ENCODE peak calls at places on chromosomes 6 and 20, in six cellular contexts. Y is epithelial cell of proximal tubule, O is Peyer's patch, Q is lower lobe of right lung, F is choroid plexus epithelial cell, S is ovary. W is an unnamed sample.
A peak's percentile ranks its signal among the peaks of the same experiment; 100 is the strongest.

GRCh38 chr6:76876922-76877553 is 586.3 kb downstream of the HTR1B start:
- DNase-seq in S (no peak), F (peak; percentile 65), Q (no peak), Y (peak; percentile 7), O (peak; percentile 56), W (no peak)

GRCh38 chr20:10337291-10337690 is 96.7 kb downstream of the MKKS start:
- DNase-seq in Q (no peak), Y (no peak), O (no peak), F (peak; percentile 33), S (no peak), W (no peak)

GRCh38 chr6:68559052-68559451 is 76.0 kb upstream of the ADGRB3 start:
- DNase-seq in O (no peak), S (no peak), Y (no peak), F (peak; percentile 16), Q (no peak), W (no peak)

GRCh38 chr6:170062209-170062903 is 228.5 kb downstream of the DLL1 start:
- DNase-seq in Q (peak; percentile 29), O (peak; percentile 42), Y (no peak), F (no peak), S (peak; percentile 6), W (no peak)

GRCh38 chr6:15417811-15418210 is 171.9 kb downstream of the JARID2 start:
- DNase-seq in O (no peak), S (no peak), Y (no peak), F (peak; percentile 91), Q (no peak), W (no peak)

GRCh38 chr6:33995873-33996475 is 149.9 kb downstream of the GRM4 start:
- DNase-seq in F (peak; percentile 2), O (no peak), Y (no peak), S (no peak), Q (no peak), W (peak; percentile 50)

GRCh38 chr20:23647346-23647745 is 9.6 kb upstream of the CST3 start:
- DNase-seq in Y (no peak), O (no peak), Q (no peak), F (peak; percentile 77), S (no peak), W (no peak)

GRCh38 chr6:4916954-4917561 is 86.8 kb downstream of the RPP40 start:
- DNase-seq in S (no peak), Y (no peak), F (no peak), O (no peak), Q (no peak), W (no peak)

GRCh38 chr6:92122746-92123145 is 1296.6 kb downstream of the EPHA7 start:
- DNase-seq in O (no peak), F (peak; percentile 13), S (no peak), Q (no peak), Y (no peak), W (no peak)

GRCh38 chr6:153090241-153090930 is 40.7 kb downstream of the RGS17 start:
- DNase-seq in O (no peak), Q (no peak), Y (peak; percentile 61), S (no peak), F (peak; percentile 92), W (no peak)

GRCh38 chr6:140478631-140479030 is 1104.2 kb upstream of the CITED2 start:
- DNase-seq in O (no peak), Y (no peak), S (no peak), F (no peak), Q (no peak), W (no peak)

GRCh38 chr6:158620963-158621693 is 23.4 kb downstream of the DYNLT1 start:
- DNase-seq in Q (no peak), S (no peak), O (no peak), F (no peak), Y (no peak), W (no peak)

GRCh38 chr6:104630955-104631354 is 228.8 kb downstream of the HACE1 start:
- DNase-seq in S (no peak), Q (no peak), F (no peak), O (no peak), Y (no peak), W (no peak)

GRCh38 chr20:63356511-63356910 is 4.6 kb downstream of the CHRNA4 start:
- DNase-seq in Q (no peak), O (no peak), F (no peak), S (no peak), Y (no peak), W (no peak)

GRCh38 chr20:353166-353565 is 6.3 kb downstream of the NRSN2 start:
- DNase-seq in Y (no peak), O (no peak), Q (no peak), F (no peak), S (no peak), W (no peak)

GRCh38 chr6:129544892-129545612 is 164.9 kb downstream of the ARHGAP18 start:
- DNase-seq in O (no peak), Y (no peak), S (no peak), F (peak; percentile 72), Q (no peak), W (no peak)

GRCh38 chr20:54070187-54070987 is at the start of gene BCAS1:
- DNase-seq in Q (no peak), Y (no peak), O (peak; percentile 68), F (no peak), S (no peak), W (peak; percentile 37)

GRCh38 chr6:13463941-13464340 is 23.5 kb downstream of the GFOD1 start:
- DNase-seq in Y (no peak), Q (no peak), O (no peak), S (no peak), F (no peak), W (no peak)

GRCh38 chr20:44166008-44166407 is 21.0 kb downstream of the JPH2 start:
- DNase-seq in S (no peak), O (no peak), Y (no peak), Q (no peak), F (peak; percentile 10), W (no peak)

GRCh38 chr20:11128131-11128831 is 454.5 kb upstream of the JAG1 start:
- DNase-seq in S (no peak), Y (no peak), O (no peak), Q (no peak), F (peak; percentile 66), W (no peak)

GRCh38 chr6:44100088-44100550 is 27.1 kb downstream of the MRPL14 start:
- DNase-seq in S (no peak), Y (no peak), O (no peak), Q (no peak), F (peak; percentile 66), W (no peak)

GRCh38 chr6:126066068-126067048 is 80.0 kb downstream of the TRMT11 start:
- DNase-seq in S (no peak), O (no peak), Q (no peak), F (peak; percentile 19), Y (no peak), W (no peak)

GRCh38 chr6:100283288-100283687 is 181.4 kb downstream of the SIM1 start:
- DNase-seq in S (no peak), O (no peak), Q (no peak), Y (peak; percentile 53), F (peak; percentile 67), W (no peak)

GRCh38 chr20:36613974-36614373 is 8.4 kb downstream of the RAB5IF start:
- DNase-seq in Q (no peak), S (no peak), O (peak; percentile 74), Y (no peak), F (no peak), W (no peak)

DNA sequence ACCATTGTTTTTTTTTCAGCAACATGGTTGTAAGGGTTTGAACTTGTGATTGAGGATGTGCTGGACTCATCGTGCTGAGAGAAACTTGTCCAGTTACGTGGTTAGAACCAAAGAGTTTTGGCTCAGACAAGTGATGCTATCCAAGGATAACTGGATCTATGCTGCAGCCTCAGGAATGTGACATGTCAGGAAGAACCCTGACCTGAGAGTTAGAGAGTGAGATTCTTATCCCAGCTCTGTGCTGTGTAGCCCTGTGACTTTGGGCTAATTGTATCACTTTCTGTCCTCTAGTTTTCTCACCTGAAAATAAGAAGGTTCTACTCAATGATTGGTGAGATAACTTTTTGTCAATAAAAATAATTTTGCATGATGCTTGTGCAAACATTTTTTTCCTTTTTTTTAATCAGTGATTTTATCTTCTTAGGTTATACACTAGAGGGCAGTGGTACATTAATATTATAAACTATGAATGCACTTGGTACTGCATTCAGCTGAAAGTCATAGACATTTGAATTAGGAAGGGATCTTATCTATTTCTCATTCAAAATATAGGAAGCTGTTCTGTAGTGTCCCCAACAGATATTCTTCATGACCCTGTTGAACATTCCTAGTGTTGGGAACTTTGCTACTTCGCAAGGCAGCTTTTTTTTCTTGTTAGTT is 141.1 kb downstream of the RNF144B start:
- DNase-seq in Y (no peak), O (no peak), S (no peak), Q (no peak), F (peak; percentile 41), W (no peak)
- TF ChIP-seq CTCF in Y (no peak), O (no peak), S (no peak), Q (peak; percentile 26), F (peak; percentile 37), W (peak; percentile 31)

DNA sequence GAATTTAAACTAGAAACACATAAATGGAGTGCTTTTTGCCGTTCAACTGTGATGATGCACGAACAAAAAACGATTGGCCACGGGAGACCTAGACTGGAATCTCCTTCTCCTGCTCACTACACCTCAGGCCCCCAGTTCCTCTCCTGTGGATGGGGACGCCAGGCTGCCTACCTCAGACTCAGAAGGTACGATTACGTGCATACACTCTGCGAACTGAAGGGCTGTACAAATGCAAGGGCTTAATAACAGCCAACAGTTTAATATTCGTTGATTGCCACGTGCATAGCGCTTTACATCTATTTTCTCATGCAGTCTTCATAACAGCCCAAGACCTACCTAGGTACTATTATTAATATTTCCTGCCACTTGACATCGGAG is 495 bp upstream of the ARMC2 start:
- DNase-seq in O (no peak), Y (no peak), S (no peak), F (no peak), Q (no peak), W (no peak)
- TF ChIP-seq CTCF in O (no peak), Y (no peak), S (no peak), F (no peak), Q (no peak), W (no peak)

GRCh38 chr20:17316316-17317038 is 89.6 kb downstream of the PCSK2 start:
- DNase-seq in Y (no peak), O (no peak), S (no peak), F (no peak), Q (no peak), W (no peak)

GRCh38 chr20:17315491-17316231 is 88.8 kb downstream of the PCSK2 start:
- DNase-seq in Y (peak; percentile 18), S (no peak), F (no peak), Q (no peak), O (no peak), W (no peak)

GRCh38 chr20:17314262-17314661 is 87.4 kb downstream of the PCSK2 start:
- DNase-seq in F (no peak), Q (no peak), Y (no peak), S (no peak), O (no peak), W (no peak)
- TF ChIP-seq CTCF in F (no peak), Q (no peak), Y (no peak), S (no peak), O (no peak), W (no peak)

GRCh38 chr6:106883808-106884262 is 90.7 kb downstream of the CD24 start:
- DNase-seq in F (no peak), O (no peak), S (no peak), Y (no peak), Q (no peak), W (no peak)

GRCh38 chr6:106886444-106886843 is 88.1 kb downstream of the CD24 start:
- DNase-seq in S (no peak), Q (no peak), F (no peak), Y (no peak), O (no peak), W (no peak)

GRCh38 chr6:106884576-106884975 is 90.0 kb downstream of the CD24 start:
- DNase-seq in O (no peak), F (no peak), S (no peak), Y (no peak), Q (no peak), W (no peak)

GRCh38 chr6:106886922-106887797 is 87.4 kb downstream of the CD24 start:
- DNase-seq in S (no peak), O (no peak), Q (no peak), F (no peak), Y (no peak), W (no peak)

GRCh38 chr6:106885659-106886058 is 88.9 kb downstream of the CD24 start:
- DNase-seq in Y (no peak), S (no peak), F (no peak), Q (no peak), O (no peak), W (no peak)
- TF ChIP-seq CTCF in Y (no peak), S (no peak), F (no peak), Q (no peak), O (no peak), W (no peak)